ENCODE peak calls at places on chromosome 15, in nine cellular contexts. H is GM19239; G is HepG2; Z is naive thymus-derived CD8-positive, alpha-beta T cell; M is WTC11; C is uterus; A is HS-27A; X is stimulated activated effector memory CD8-positive, alpha-beta T cell treated with anti-CD3 and anti-CD28 coated beads, Interleukin-12 subunit alpha, Interleukin-12 subunit beta, amount 100 ng/mL, for 72 hours; S is natural killer cell treated with Interleukin-12 subunit alpha and Interleukin-12 subunit beta and Interleukin-15 and Interleukin-18, amount 100 ng/mL, for 72 hours. O is an unnamed sample.

GRCh38 chr15:52681441-52681840 is 2.3 kb upstream of the ATOSA start:
- DNase-seq in H (no peak), G (no peak), Z (no peak), M (no peak), C (no peak), A (no peak), X (no peak), S (no peak), O (no peak)

GRCh38 chr15:57251308-57251707 is 125.0 kb upstream of the CGNL1 start:
- DNase-seq in H (no peak), G (no peak), Z (no peak), M (no peak), C (no peak), A (no peak), X (no peak), S (no peak), O (no peak)

GRCh38 chr15:20358066-20358780 is 183.4 kb downstream of the GOLGA6L6 start:
- DNase-seq in H (no peak), G (no peak), Z (no peak), M (peak), C (peak), A (no peak), X (no peak), S (no peak), O (no peak)

GRCh38 chr15:64246364-64247189 is 83.8 kb upstream of the PPIB start:
- DNase-seq in H (peak), G (peak), Z (no peak), M (no peak), C (peak), A (peak), X (peak), S (peak), O (peak)

GRCh38 chr15:39388118-39388517 is 192.8 kb upstream of the THBS1 start:
- DNase-seq in H (no peak), G (peak), Z (no peak), M (no peak), C (no peak), A (no peak), X (no peak), S (no peak), O (no peak)

GRCh38 chr15:25797511-25798206 is 65.5 kb downstream of the ATP10A start:
- DNase-seq in H (no peak), G (no peak), Z (no peak), M (no peak), C (no peak), A (no peak), X (no peak), S (no peak), O (no peak)

GRCh38 chr15:68187559-68187958 is 17.6 kb downstream of the CALML4 start:
- DNase-seq in H (no peak), G (no peak), Z (no peak), M (no peak), C (peak), A (no peak), X (no peak), S (no peak), O (peak)

GRCh38 chr15:49644364-49644794 is 23.5 kb downstream of the DTWD1 start:
- DNase-seq in H (no peak), G (no peak), Z (no peak), M (no peak), C (peak), A (no peak), X (no peak), S (no peak), O (peak)

GRCh38 chr15:40234783-40235182 is 4.1 kb upstream of the PAK6 start:
- DNase-seq in H (no peak), G (no peak), Z (no peak), M (no peak), C (no peak), A (no peak), X (no peak), S (no peak), O (no peak)

O was measured in fibroblast of lung.